ENCODE peak calls at places on chromosomes 2 and 18, in nine cellular contexts. I, O, L, Z, C, B, X, F and Q are unnamed samples.

GRCh38 chr2:158667567-158667966 is 127.5 kb upstream of the DAPL1 start:
- DNase-seq in I (no peak), O (no peak), L (no peak), Z (peak; percentile 90), C (no peak), B (no peak), X (peak; percentile 56), F (no peak), Q (peak; percentile 66)

GRCh38 chr2:20609349-20609994 is 41.4 kb downstream of the HS1BP3 start:
- DNase-seq in I (no peak), O (no peak), L (no peak), Z (peak; percentile 86), C (peak; percentile 2), B (no peak), X (no peak), F (no peak), Q (peak; percentile 32)

GRCh38 chr2:196046123-196046917 is 22.3 kb downstream of the DNAH7 start:
- DNase-seq in I (no peak), O (no peak), L (no peak), Z (peak; percentile 52), C (no peak), B (no peak), X (no peak), F (no peak), Q (no peak)

GRCh38 chr2:54459037-54459441 is 2.9 kb downstream of the SPTBN1 start:
- DNase-seq in I (no peak), O (no peak), L (no peak), Z (peak; percentile 77), C (no peak), B (no peak), X (peak; percentile 35), F (peak; percentile 91), Q (peak; percentile 55)

GRCh38 chr2:239252433-239253200 is 148.2 kb downstream of the HDAC4 start:
- DNase-seq in I (no peak), O (peak; percentile 67), L (no peak), Z (peak; percentile 31), C (no peak), B (no peak), X (no peak), F (peak; percentile 72), Q (no peak)

GRCh38 chr18:26741041-26741440 is 124.5 kb downstream of the AQP4 start:
- DNase-seq in I (no peak), O (no peak), L (no peak), Z (peak; percentile 12), C (no peak), B (no peak), X (no peak), F (no peak), Q (no peak)

GRCh38 chr2:18719978-18720775 is 130.8 kb upstream of the NT5C1B start:
- DNase-seq in I (no peak), O (no peak), L (no peak), Z (peak; percentile 87), C (no peak), B (no peak), X (peak; percentile 49), F (no peak), Q (peak; percentile 77)

GRCh38 chr18:48540329-48541025 is 1.6 kb downstream of the CTIF start:
- DNase-seq in I (peak; percentile 43), O (peak; percentile 68), L (no peak), Z (peak; percentile 58), C (peak; percentile 82), B (no peak), X (peak; percentile 44), F (peak; percentile 74), Q (peak; percentile 53)